ENCODE peak calls at places on chromosomes 12 and 14, in six cellular contexts. L is GM23248, W is endothelial cell of umbilical vein, D is SK-N-SH, H is trophoblast cell, C is fibroblast of lung. O is an unnamed sample.
A peak's percentile ranks its signal among the peaks of the same experiment; 100 is the strongest.

GRCh38 chr12:95653761-95654546 is 102.7 kb upstream of the USP44 start:
- DNase-seq in L (peak; percentile 90), W (peak; percentile 73), D (no peak), H (peak; percentile 90), C (peak; percentile 47), O (peak; percentile 13)

GRCh38 chr12:103569278-103569677 is 17.8 kb upstream of the STAB2 start:
- DNase-seq in L (no peak), W (no peak), D (no peak), H (no peak), C (no peak), O (no peak)

GRCh38 chr12:104201238-104202001 is 14.2 kb upstream of the TXNRD1 start:
- DNase-seq in L (peak; percentile 70), W (peak; percentile 74), D (peak; percentile 67), H (peak; percentile 38), C (peak; percentile 55), O (peak; percentile 60)

GRCh38 chr14:101763941-101764709 is 2.6 kb downstream of the PPP2R5C start:
- DNase-seq in L (no peak), W (no peak), D (no peak), H (no peak), C (no peak), O (no peak)

GRCh38 chr14:54771411-54772027 is 131.1 kb downstream of the GCH1 start:
- DNase-seq in L (no peak), W (no peak), D (no peak), H (peak; percentile 76), C (no peak), O (no peak)

GRCh38 chr12:57230381-57231155 is 1.1 kb downstream of the SHMT2 start:
- DNase-seq in L (peak; percentile 52), W (no peak), D (no peak), H (no peak), C (no peak), O (no peak)

GRCh38 chr14:99522025-99522401 is 40.8 kb downstream of the CCNK start:
- DNase-seq in L (no peak), W (no peak), D (no peak), H (no peak), C (no peak), O (no peak)

GRCh38 chr14:71070169-71070568 is 162.9 kb downstream of the PCNX1 start:
- DNase-seq in L (peak; percentile 31), W (peak; percentile 5), D (no peak), H (no peak), C (peak; percentile 27), O (no peak)

GRCh38 chr14:93705513-93706156 is 82.7 kb downstream of the PRIMA1 start:
- DNase-seq in L (no peak), W (no peak), D (no peak), H (no peak), C (no peak), O (no peak)

GRCh38 chr12:90987520-90987919 is 17.3 kb downstream of the EPYC start:
- DNase-seq in L (no peak), W (no peak), D (no peak), H (no peak), C (no peak), O (no peak)

GRCh38 chr14:44494125-44494524 is 13.0 kb downstream of the FSCB start:
- DNase-seq in L (no peak), W (no peak), D (no peak), H (no peak), C (no peak), O (no peak)

DNA sequence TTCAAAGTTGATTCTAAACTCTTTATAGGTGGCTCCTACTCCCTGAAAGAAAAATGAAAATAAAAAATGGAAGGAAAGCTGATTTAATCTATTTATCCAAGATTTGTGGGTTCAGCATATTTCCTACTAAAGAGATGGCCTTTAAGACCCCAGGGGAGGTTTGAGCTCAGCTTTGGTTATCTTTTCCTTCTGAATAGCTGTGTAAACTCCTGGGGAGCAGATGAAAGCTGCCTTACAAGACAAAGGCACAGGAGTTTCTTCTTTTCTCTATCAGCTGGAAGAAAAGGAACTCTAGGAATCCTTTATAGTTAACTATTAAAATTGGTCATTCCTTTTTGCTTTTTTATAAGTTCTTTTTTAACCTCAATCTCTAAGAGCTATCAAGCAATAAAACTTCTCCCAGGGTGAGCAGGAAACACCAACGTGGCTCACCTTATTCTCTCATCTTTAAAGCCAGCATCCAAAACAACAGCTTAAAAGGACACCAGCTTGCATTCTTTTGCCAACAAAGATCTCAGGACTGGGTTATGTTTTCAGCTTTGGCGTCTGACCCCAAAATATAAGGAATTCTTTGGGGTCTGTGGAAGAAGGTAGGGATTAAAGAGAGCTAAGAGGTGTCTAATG is 371.7 kb upstream of the KITLG start:
- DNase-seq in L (no peak), W (peak; percentile 10), D (no peak), H (no peak), C (no peak), O (no peak)
- H3K4me2 ChIP-seq in L (no peak overlapping the region), W (peak overlapping the region; percentile 41), D (no peak overlapping the region), H (no peak overlapping the region), C (no peak overlapping the region), O (peak overlapping the region; percentile 57)

DNA sequence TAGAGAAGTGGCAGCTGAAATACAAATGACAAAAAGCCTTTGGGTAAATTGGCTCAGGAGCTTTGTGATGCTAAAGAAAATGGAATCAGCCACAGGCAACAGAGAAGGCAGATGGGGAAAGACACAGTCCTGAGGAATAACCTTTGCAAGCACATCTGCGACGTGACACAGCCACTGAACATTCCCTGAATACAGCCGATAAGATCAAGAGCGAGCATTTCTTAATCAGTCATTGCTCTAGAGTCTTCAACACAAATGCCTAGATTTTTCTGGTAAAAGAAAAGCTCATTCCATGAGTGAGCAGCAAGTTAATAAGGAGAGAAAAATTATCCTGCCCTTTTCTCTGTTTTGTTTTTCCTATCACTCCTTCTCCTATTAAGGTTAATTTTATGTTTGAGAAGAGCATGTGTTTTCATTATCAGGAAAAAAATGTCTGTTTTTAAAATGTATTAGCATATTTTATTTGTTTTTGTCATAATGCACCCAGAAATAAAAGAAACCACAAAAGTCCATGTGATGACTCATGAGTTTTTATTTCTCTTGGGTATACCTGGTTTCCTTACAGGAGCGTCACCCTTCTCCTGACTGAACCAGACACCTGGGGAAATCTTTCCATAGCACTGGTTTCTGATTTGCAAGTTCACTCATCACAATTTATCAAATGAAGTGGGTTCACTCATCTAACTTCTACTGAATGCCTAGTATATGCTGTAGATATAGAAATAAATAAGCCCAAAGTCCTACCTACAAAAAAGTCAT is 45.4 kb upstream of the PCED1B start:
- DNase-seq in L (no peak), W (no peak), D (no peak), H (peak; percentile 94), C (peak; percentile 84), O (no peak)
- H3K4me2 ChIP-seq in L (no peak overlapping the region), W (no peak overlapping the region), D (peak overlapping the region; percentile 39), H (no peak overlapping the region), C (no peak overlapping the region), O (peak overlapping the region; percentile 2)

GRCh38 chr12:109446-109845 is 42.9 kb downstream of the IQSEC3 start:
- DNase-seq in L (no peak), W (no peak), D (no peak), H (no peak), C (no peak), O (no peak)
- H3K4me2 ChIP-seq in L (no peak overlapping the region), W (no peak overlapping the region), D (no peak overlapping the region), H (no peak overlapping the region), C (no peak overlapping the region), O (no peak overlapping the region)

DNA sequence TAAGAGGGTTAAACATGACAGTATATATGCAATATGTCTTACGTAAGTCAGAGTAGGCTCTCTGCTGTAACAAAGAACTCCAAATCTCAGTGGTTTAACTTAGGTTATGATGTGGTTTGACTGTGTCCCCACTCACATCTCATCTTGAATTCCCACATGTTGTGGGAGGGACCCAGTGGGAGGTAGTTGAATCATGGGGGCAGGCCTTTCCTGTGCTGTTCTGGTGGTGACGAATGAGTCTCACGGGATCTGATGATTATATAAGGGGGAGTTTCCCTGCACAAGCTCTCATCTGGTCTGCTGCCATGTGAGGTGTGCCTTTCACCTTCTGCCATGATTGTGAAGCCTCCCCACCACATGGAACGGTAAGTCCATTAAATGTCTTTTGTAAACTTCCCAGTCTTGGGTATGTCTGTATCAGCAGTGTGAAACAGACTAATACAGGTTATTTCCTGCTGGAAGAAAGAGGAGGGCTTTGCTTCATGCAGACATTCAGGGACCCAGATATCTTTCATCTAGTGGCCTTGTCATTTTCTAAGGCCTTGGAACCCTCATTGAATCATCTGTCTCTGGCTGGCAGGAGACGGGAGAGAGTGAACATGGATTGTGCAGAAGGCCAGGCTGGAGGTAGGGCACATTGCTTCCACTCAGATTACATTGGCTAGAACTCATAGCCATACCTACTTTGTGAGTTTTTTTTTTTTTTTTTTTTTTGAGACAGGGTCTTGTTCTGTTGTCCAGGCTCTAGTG is 96.1 kb downstream of the CRADD start:
- DNase-seq in L (peak; percentile 53), W (no peak), D (no peak), H (no peak), C (peak; percentile 70), O (no peak)
- H3K4me2 ChIP-seq in L (no peak overlapping the region), W (no peak overlapping the region), D (no peak overlapping the region), H (no peak overlapping the region), C (no peak overlapping the region), O (no peak overlapping the region)

GRCh38 chr12:32024884-32025599 is 65.8 kb downstream of the RESF1 start:
- DNase-seq in L (no peak), W (no peak), D (no peak), H (no peak), C (peak; percentile 11), O (no peak)
- H3K4me2 ChIP-seq in L (no peak overlapping the region), W (no peak overlapping the region), D (no peak overlapping the region), H (no peak overlapping the region), C (no peak overlapping the region), O (no peak overlapping the region)

GRCh38 chr14:75409425-75410205 is 18.2 kb upstream of the JDP2 start:
- DNase-seq in L (no peak), W (no peak), D (no peak), H (no peak), C (no peak), O (no peak)
- H3K4me2 ChIP-seq in L (no peak overlapping the region), W (no peak overlapping the region), D (no peak overlapping the region), H (no peak overlapping the region), C (no peak overlapping the region), O (no peak overlapping the region)

DNA sequence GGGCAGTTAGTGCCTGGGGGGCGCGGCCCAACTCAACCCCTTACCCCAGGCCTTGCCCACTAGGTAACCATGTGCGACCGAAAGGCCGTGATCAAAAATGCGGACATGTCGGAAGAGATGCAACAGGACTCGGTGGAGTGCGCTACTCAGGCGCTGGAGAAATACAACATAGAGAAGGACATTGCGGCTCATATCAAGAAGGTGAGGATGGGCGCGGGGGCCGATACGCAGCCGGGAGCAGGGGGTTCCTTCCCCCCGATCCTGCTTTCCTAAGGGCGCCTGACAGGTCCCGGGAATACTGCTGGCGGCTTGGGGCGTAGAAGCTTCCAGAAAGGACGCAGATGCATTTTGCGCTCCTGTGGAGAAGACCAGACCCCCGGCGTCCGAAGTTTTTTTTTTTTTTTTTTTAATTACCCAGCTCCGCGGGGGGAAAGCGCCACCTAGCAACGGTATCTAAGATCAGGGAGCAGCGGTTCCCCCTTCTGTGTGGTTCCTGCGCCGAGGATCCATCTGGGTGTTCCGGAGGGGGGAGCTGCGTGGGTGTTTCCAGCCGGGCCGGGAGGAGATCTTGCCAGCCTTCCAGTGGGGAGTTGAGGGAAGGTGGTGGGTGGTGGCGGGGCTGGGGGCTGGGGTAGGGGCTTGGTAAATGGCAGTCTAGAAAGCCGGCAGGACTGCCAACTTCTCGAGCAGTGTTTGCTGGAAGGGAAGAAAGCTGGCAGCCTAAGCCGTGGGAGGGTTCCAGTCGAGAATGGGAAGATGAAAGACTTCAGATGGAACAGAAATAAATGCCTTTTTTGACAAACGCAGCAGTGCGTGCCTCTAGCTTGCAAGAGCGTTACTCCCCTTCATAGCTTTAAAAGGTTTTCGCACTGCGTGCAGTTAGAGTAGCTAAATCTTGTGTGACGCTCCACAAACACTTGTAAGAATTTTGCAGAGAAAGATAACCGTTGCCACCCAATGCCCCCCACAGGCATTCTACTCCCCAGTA is 734 bp downstream of the DYNLL1 start:
- DNase-seq in L (peak; percentile 80), W (peak; percentile 51), D (peak; percentile 81), H (peak; percentile 13), C (peak; percentile 61), O (no peak)
- H3K4me2 ChIP-seq in L (peak overlapping the region; percentile 91), W (peak overlapping the region; percentile 98), D (peak overlapping the region; percentile 81), H (peak overlapping the region; percentile 94), C (peak overlapping the region; percentile 97), O (peak overlapping the region; percentile 85)

O was measured in HCT116.